ENCODE peak calls at places on chromosomes 12 and 14, in four cellular contexts. V, N, U and T are unnamed samples.

GRCh38 chr12:104740668-104741067 is 217.4 kb downstream of the SLC41A2 start:
- DNase-seq in N (no peak), U (peak), V (no peak), T (no peak)

GRCh38 chr12:58888131-58888783 is 32.0 kb downstream of the LRIG3 start:
- DNase-seq in N (no peak), V (no peak), U (peak), T (no peak)

GRCh38 chr14:101365329-101366158 is 195.8 kb upstream of the DIO3 start:
- DNase-seq in N (peak), U (peak), V (no peak), T (no peak)

GRCh38 chr14:46054526-46054925 is 597.1 kb downstream of the RPL10L start:
- DNase-seq in U (no peak), N (no peak), V (no peak), T (no peak)

GRCh38 chr14:69335421-69335820 is 62.7 kb downstream of the ERH start:
- DNase-seq in U (no peak), N (no peak), V (no peak), T (no peak)

GRCh38 chr12:74689071-74689655 is 151.5 kb downstream of the ATXN7L3B start:
- DNase-seq in N (no peak), U (no peak), V (no peak), T (no peak)

GRCh38 chr12:65614259-65614658 is 210.0 kb upstream of the HMGA2 start:
- DNase-seq in V (no peak), U (no peak), N (no peak), T (no peak)

GRCh38 chr12:85057370-85057963 is 21.3 kb downstream of the LRRIQ1 start:
- DNase-seq in U (peak), V (peak), N (no peak), T (no peak)

GRCh38 chr12:4134434-4134762 is 139.2 kb upstream of the CCND2 start:
- DNase-seq in U (no peak), V (no peak), N (no peak), T (no peak)

GRCh38 chr12:68435816-68436215 is 103.7 kb upstream of the MDM1 start:
- DNase-seq in U (no peak), V (no peak), N (no peak), T (no peak)

GRCh38 chr12:61452076-61452475 is 808.1 kb upstream of the USP15 start:
- DNase-seq in U (no peak), V (no peak), N (no peak), T (no peak)

GRCh38 chr12:39127401-39127800 is 222.0 kb upstream of the CPNE8 start:
- DNase-seq in V (no peak), N (no peak), U (no peak), T (no peak)

GRCh38 chr14:23306412-23307145 is at the start of gene BCL2L2:
- DNase-seq in N (peak), V (peak), U (peak), T (no peak)

DNA sequence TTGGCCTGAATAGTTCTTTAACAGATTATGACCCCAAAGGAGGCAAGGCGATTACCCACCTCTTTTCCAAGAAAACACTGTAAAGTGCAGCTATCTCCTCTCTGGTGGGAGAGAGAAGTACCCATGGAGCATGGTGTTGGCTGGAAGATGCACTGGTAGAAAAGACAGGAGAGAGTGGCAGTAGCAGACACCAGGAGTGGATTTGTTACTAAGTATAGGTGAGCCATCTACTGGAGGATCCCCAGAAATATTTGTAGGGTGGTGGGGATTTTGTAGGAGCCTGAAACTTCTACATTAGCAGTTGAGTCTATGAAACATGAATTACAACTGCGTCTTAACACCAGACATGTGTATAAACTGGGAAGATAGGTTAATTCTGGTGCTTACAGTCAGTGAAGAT is 148.0 kb downstream of the SLC38A4 start:
- DNase-seq in U (no peak), N (no peak), V (no peak), T (no peak)
- TF ChIP-seq CTCF in U (no peak), N (peak), V (peak), T (peak)

GRCh38 chr14:41668346-41668745 is 61.7 kb downstream of the LRFN5 start:
- DNase-seq in V (no peak), N (no peak), U (no peak), T (no peak)
- TF ChIP-seq CTCF in V (no peak), N (no peak), U (no peak), T (no peak)

DNA sequence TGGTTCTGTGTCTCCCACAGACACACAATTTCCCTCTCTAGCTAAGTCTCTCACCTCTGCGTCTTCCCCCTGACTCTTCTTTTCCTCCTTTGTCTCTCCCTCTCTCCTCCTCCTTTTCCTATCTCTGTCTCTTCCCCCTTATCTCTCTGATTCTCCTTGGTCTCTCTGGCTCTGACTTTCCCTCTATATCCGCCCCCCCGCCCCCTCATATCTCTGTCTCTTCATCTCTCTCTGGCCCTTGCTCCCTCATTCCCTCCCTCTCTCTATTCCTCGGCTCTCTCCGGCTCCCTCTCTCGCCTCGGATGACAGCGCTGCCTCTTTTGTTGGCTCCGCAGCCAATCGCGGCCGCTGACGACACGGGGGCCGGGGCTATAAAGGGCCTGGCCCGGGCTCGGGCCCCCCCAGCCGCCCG is at the start of gene GDF11:
- DNase-seq in N (no peak), U (peak), V (peak), T (no peak)
- TF ChIP-seq CTCF in N (no peak), U (no peak), V (no peak), T (no peak)

GRCh38 chr12:52542157-52542556 is 10.8 kb downstream of the KRT71 start:
- DNase-seq in U (no peak), N (peak), V (no peak), T (no peak)
- TF ChIP-seq CTCF in U (no peak), N (no peak), V (no peak), T (no peak)